ENCODE peak calls at places on chromosomes 5 and 9, in seven cellular contexts. C is IMR-90, U is neuronal stem cell, T is H9, V is H1, S is mesendoderm, E is mesenchymal stem cell. I is an unnamed sample.

GRCh38 chr5:32217886-32218396 is 43.8 kb upstream of the GOLPH3 start:
- DNase-seq in E (peak), U (no peak), V (no peak), C (no peak), T (no peak), S (no peak), I (peak)

GRCh38 chr5:180599590-180599914 is 8.3 kb upstream of the SCGB3A1 start:
- DNase-seq in S (no peak), U (no peak), V (no peak), E (no peak), T (no peak), C (no peak), I (no peak)

GRCh38 chr9:123967323-123967722 is 37.4 kb upstream of the DENND1A start:
- DNase-seq in V (no peak), C (no peak), E (no peak), U (no peak), T (no peak), S (no peak), I (no peak)

GRCh38 chr5:154077692-154078091 is 38.9 kb downstream of the MFAP3 start:
- DNase-seq in S (no peak), U (no peak), T (no peak), V (no peak), E (no peak), C (peak), I (no peak)

GRCh38 chr5:64285188-64286130 is 119.8 kb downstream of the RNF180 start:
- DNase-seq in E (no peak), T (no peak), S (no peak), U (no peak), V (no peak), C (no peak), I (no peak)

GRCh38 chr9:3879731-3880493 is 354.1 kb upstream of the RFX3 start:
- DNase-seq in S (no peak), U (no peak), E (no peak), T (no peak), C (no peak), V (no peak), I (no peak)

GRCh38 chr5:124418390-124418789 is 328.0 kb downstream of the ZNF608 start:
- DNase-seq in C (no peak), E (no peak), T (no peak), S (no peak), U (no peak), V (no peak), I (no peak)

GRCh38 chr5:129511291-129511690 is 51.2 kb downstream of the ADAMTS19 start:
- DNase-seq in U (no peak), E (peak), S (no peak), C (no peak), V (no peak), T (no peak), I (no peak)

GRCh38 chr5:175690586-175690985 is 32.7 kb downstream of the HRH2 start:
- DNase-seq in T (no peak), E (no peak), S (no peak), C (no peak), U (no peak), V (no peak), I (no peak)

GRCh38 chr9:130030821-130031481 is 12.0 kb downstream of the FNBP1 start:
- DNase-seq in E (no peak), V (no peak), S (peak), C (no peak), T (no peak), U (no peak), I (no peak)

GRCh38 chr5:137192293-137192743 is 306.8 kb downstream of the SPOCK1 start:
- DNase-seq in C (peak), E (no peak), V (no peak), U (no peak), T (no peak), S (no peak), I (no peak)

GRCh38 chr5:81393783-81394718 is at the start of gene ACOT12:
- DNase-seq in T (peak), S (peak), E (peak), U (peak), V (peak), C (peak), I (no peak)

GRCh38 chr5:136730426-136730825 is 365.1 kb upstream of the TRPC7 start:
- DNase-seq in V (no peak), E (no peak), U (no peak), S (no peak), C (no peak), T (no peak), I (peak)

GRCh38 chr5:24225051-24225450 is 419.7 kb downstream of the CDH10 start:
- DNase-seq in E (no peak), V (no peak), C (no peak), T (no peak), U (no peak), S (peak), I (no peak)

GRCh38 chr9:2655411-2655901 is 33.9 kb downstream of the VLDLR start:
- DNase-seq in C (peak), U (no peak), E (peak), V (no peak), T (no peak), S (no peak), I (peak)

GRCh38 chr5:180439911-180440769 is 54.0 kb upstream of the CNOT6 start:
- DNase-seq in C (no peak), V (peak), U (peak), T (peak), E (no peak), S (peak), I (no peak)

GRCh38 chr9:89941875-89942274 is 337.1 kb downstream of the GADD45G start:
- DNase-seq in V (no peak), E (peak), C (peak), U (no peak), S (no peak), T (no peak), I (peak)

GRCh38 chr9:98342819-98343208 is 87.4 kb upstream of the TBC1D2 start:
- DNase-seq in S (no peak), C (no peak), V (no peak), U (no peak), E (no peak), T (no peak), I (no peak)

GRCh38 chr5:14213813-14214585 is 70.9 kb downstream of the TRIO start:
- DNase-seq in U (no peak), E (no peak), C (no peak), V (no peak), T (no peak), S (no peak), I (no peak)

GRCh38 chr9:84111726-84112125 is 131.1 kb downstream of the RMI1 start:
- DNase-seq in U (no peak), S (no peak), E (no peak), T (no peak), C (no peak), V (no peak), I (no peak)

GRCh38 chr5:153896701-153897100 is 142.0 kb downstream of the FAM114A2 start:
- DNase-seq in T (no peak), U (no peak), S (no peak), E (peak), C (peak), V (no peak), I (no peak)

GRCh38 chr9:36074870-36075532 is 38.3 kb downstream of the RECK start:
- DNase-seq in C (peak), V (no peak), S (no peak), T (no peak), U (no peak), E (peak), I (peak)

GRCh38 chr9:34451545-34451944 is 6.8 kb downstream of the FAM219A start:
- DNase-seq in T (no peak), S (no peak), C (peak), V (no peak), E (peak), U (no peak), I (no peak)

GRCh38 chr9:132577119-132577518 is 5.3 kb upstream of the BARHL1 start:
- DNase-seq in T (no peak), U (no peak), S (no peak), E (no peak), C (no peak), V (no peak), I (no peak)

GRCh38 chr9:87276851-87277251 is 220.8 kb upstream of the DAPK1 start:
- DNase-seq in U (no peak), E (no peak), T (no peak), S (no peak), V (no peak), C (peak), I (no peak)

GRCh38 chr5:139137703-139138102 is 60.5 kb downstream of the SIL1 start:
- DNase-seq in V (no peak), T (no peak), E (peak), C (peak), U (no peak), S (peak), I (no peak)

GRCh38 chr5:127647361-127647958 is 1.4 kb upstream of the CTXN3 start:
- DNase-seq in C (no peak), T (no peak), U (no peak), V (no peak), S (no peak), E (no peak), I (no peak)

GRCh38 chr5:41875121-41875520 is 4.9 kb upstream of the OXCT1 start:
- DNase-seq in E (no peak), C (no peak), V (no peak), U (no peak), T (no peak), S (no peak), I (no peak)

GRCh38 chr9:26157411-26157810 is 479.2 kb upstream of the TUSC1 start:
- DNase-seq in C (no peak), E (no peak), S (no peak), U (no peak), V (no peak), T (no peak), I (no peak)

GRCh38 chr5:72845889-72846288 is 29.4 kb downstream of the TNPO1 start:
- DNase-seq in C (no peak), T (no peak), S (no peak), U (no peak), V (no peak), E (no peak), I (peak)

GRCh38 chr9:95107976-95108375 is 209.5 kb downstream of the FANCC start:
- DNase-seq in S (no peak), T (no peak), E (no peak), U (no peak), C (no peak), V (no peak), I (no peak)

GRCh38 chr5:65391591-65391990 is 90.1 kb downstream of the ADAMTS6 start:
- DNase-seq in S (no peak), V (no peak), T (no peak), U (no peak), C (peak), E (no peak), I (peak)

GRCh38 chr9:35733109-35733541 is 659 bp downstream of the CREB3 start:
- DNase-seq in S (peak), T (peak), V (peak), C (peak), U (peak), E (peak), I (peak)

GRCh38 chr5:130836729-130837660 is 328.1 kb downstream of the HINT1 start:
- DNase-seq in U (no peak), T (no peak), S (no peak), E (peak), V (no peak), C (no peak), I (no peak)

GRCh38 chr5:116271432-116271831 is 186.6 kb downstream of the COMMD10 start:
- DNase-seq in S (no peak), T (no peak), E (peak), U (no peak), V (no peak), C (peak), I (no peak)

GRCh38 chr9:132853482-132853881 is 24.6 kb downstream of the AK8 start:
- DNase-seq in S (no peak), T (no peak), V (no peak), E (no peak), C (no peak), U (no peak), I (no peak)

GRCh38 chr9:4864698-4865097 is 72.0 kb downstream of the RCL1 start:
- DNase-seq in V (no peak), C (no peak), T (no peak), E (no peak), U (no peak), S (no peak), I (peak)

GRCh38 chr9:125784286-125785049 is 37.3 kb downstream of the PBX3 start:
- DNase-seq in T (no peak), E (no peak), V (no peak), S (no peak), C (peak), U (no peak), I (no peak)

GRCh38 chr9:35519697-35520403 is 29.9 kb downstream of the RUSC2 start:
- DNase-seq in U (no peak), E (no peak), T (no peak), S (peak), C (no peak), V (no peak), I (peak)

GRCh38 chr5:35183243-35183955 is 46.9 kb downstream of the PRLR start:
- DNase-seq in S (peak), C (peak), V (peak), T (peak), U (peak), E (peak), I (peak)
- H2BK5ac ChIP-seq in S (no peak), C (no peak), V (no peak), T (no peak), U (no peak), E (no peak), I (no peak)

DNA sequence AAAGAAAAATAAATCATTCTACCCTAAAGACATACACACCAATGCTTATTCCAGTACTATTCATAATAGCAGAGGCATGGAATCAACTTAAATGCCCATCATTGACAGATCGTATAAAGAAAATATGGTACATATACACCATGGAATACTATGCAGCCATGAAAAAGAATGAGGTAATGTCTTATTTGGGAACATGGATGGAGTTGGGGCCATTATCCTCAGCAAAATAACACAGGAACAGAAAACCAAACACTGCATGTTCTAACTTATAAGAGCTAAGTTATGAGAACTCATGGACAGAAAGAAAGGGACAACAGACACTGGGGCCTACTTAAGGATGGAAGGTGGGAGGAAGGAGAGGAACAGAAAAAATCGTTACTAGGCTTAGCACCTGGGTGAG is 527.5 kb upstream of the ST8SIA4 start:
- DNase-seq in S (no peak), T (no peak), U (no peak), C (no peak), E (no peak), V (no peak), I (no peak)
- H2BK5ac ChIP-seq in S (no peak), T (no peak), U (no peak), C (no peak), E (no peak), V (no peak), I (no peak)

DNA sequence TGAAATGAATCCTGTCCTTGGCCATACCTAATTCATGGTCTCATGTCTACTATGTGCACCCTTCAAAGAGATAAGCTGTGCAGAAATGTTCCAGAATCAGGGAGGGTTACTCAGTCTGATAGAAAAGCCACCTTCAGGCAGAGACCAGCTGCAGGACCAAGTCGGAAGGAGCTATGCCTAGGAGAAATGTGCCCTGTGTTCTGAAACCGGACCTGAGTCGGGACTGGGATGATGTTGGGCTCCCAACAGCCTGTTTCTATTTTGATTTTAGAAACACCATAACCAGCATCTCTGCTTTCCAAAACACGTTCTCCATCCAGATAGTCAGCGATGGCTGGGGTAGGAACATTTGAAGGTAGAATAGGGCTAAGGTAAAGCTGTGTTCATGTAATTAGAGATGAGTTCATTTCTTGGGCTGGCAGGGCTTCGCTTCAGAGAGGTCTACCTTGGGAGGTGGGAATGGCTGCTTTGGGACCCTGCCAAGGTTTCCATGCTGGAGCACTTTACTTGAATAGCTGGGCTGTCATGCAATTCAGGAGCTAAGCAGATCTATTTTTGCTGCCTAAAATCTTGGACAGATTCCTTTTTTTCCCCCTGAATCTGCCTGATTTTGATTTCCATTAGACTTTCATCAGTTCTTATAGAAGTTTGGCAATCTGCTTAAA is 2.8 kb downstream of the ADCY2 start:
- DNase-seq in C (no peak), V (no peak), E (no peak), T (no peak), S (no peak), U (no peak), I (no peak)
- H2BK5ac ChIP-seq in C (no peak), V (no peak), E (no peak), T (no peak), S (no peak), U (no peak), I (no peak)

GRCh38 chr5:87116821-87117512 is 150.7 kb upstream of the RASA1 start:
- DNase-seq in E (peak), T (no peak), U (no peak), V (no peak), C (peak), S (no peak), I (no peak)

GRCh38 chr5:87113848-87114247 is 153.8 kb upstream of the RASA1 start:
- DNase-seq in U (no peak), E (peak), S (no peak), C (peak), V (no peak), T (no peak), I (no peak)

GRCh38 chr5:87114631-87115030 is 153.1 kb upstream of the RASA1 start:
- DNase-seq in U (no peak), C (no peak), E (no peak), S (no peak), T (no peak), V (no peak), I (no peak)

GRCh38 chr5:87119588-87119987 is 148.1 kb upstream of the RASA1 start:
- DNase-seq in S (no peak), U (no peak), T (no peak), V (no peak), C (no peak), E (no peak), I (no peak)

GRCh38 chr5:87115839-87116364 is 151.8 kb upstream of the RASA1 start:
- DNase-seq in V (no peak), E (no peak), U (no peak), C (no peak), T (no peak), S (no peak), I (no peak)
- H2BK5ac ChIP-seq in V (no peak), E (no peak), U (no peak), C (no peak), T (no peak), S (no peak), I (no peak)

DNA sequence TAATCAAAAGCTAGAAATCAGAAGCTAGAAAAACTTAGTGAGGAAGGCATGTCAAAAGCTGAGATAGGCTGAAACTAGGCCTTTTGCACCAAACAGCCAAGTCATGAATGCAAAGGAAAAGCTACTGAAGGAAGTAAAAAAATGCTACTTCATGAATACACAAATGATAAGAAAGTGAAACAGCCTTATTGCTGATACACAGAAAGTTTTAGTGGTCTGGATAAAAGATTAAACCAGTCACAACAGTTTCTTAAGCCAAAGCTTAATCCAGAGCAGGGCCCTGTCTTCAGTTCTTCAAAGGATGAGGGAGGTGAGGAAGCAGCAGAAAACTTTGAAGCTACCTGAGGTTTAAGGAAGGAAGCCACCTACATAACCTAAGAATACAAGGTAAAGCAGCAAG is 102.5 kb upstream of the SH3GL2 start:
- DNase-seq in V (no peak), U (no peak), S (no peak), C (no peak), T (no peak), E (no peak), I (no peak)
- H2BK5ac ChIP-seq in V (no peak), U (no peak), S (no peak), C (no peak), T (no peak), E (no peak), I (no peak)

GRCh38 chr5:157913575-157913974 is 54.6 kb upstream of the CLINT1 start:
- DNase-seq in C (no peak), S (peak), E (no peak), T (no peak), V (no peak), U (peak), I (no peak)
- H2BK5ac ChIP-seq in C (no peak), S (no peak), E (no peak), T (no peak), V (no peak), U (no peak), I (no peak)

DNA sequence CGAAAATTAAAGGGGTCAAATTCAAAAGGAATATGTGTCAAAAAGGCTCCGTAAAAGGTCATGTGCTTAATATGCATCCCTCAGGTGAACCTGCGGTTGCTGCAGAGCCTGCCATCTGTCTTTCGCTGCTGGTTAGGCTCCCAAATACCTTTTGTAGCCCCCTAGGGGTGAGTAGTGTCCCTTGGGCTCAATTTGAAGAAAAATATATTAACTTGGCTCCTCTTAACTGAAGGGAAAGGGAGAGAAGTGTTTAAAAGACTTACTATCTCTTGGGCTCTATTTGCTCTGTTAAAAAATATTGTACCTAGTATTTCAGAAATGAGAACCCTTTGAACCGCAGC is 176.5 kb upstream of the ADAMTSL1 start:
- DNase-seq in S (peak), E (no peak), V (no peak), C (no peak), T (peak), U (no peak), I (peak)
- H2BK5ac ChIP-seq in S (no peak), E (no peak), V (no peak), C (no peak), T (no peak), U (no peak), I (no peak)

I was measured in trophoblast cell.